ENCODE peak calls at places on chromosome 17, in four cellular contexts. One of them, this sample, is unnamed. For H3K9me1, the result is how much of the 10 kb centered on the place peaks cover.

GRCh38 chr17:39611441-39612112 is 3.9 kb upstream of the NEUROD2 start:
- DNase-seq in IMR-90: no peak
- DNase-seq in endothelial cell of umbilical vein: no peak
- DNase-seq in K562: no peak
- DNase-seq in this sample: no peak

GRCh38 chr17:75764711-75765421 is at the start of gene GALK1:
- DNase-seq in IMR-90: peak
- DNase-seq in endothelial cell of umbilical vein: peak
- DNase-seq in K562: peak
- DNase-seq in this sample: no peak

GRCh38 chr17:72657467-72658317 is 434.8 kb downstream of the SLC39A11 start:
- DNase-seq in IMR-90: peak
- DNase-seq in endothelial cell of umbilical vein: no peak
- DNase-seq in K562: no peak
- DNase-seq in this sample: no peak

GRCh38 chr17:38455288-38455915 is 27.1 kb downstream of the ARHGAP23 start:
- DNase-seq in IMR-90: no peak
- DNase-seq in endothelial cell of umbilical vein: peak
- DNase-seq in K562: no peak
- DNase-seq in this sample: no peak

GRCh38 chr17:75516619-75517276 is 420 bp downstream of the TSEN54 start:
- DNase-seq in IMR-90: no peak
- DNase-seq in endothelial cell of umbilical vein: no peak
- DNase-seq in K562: peak
- DNase-seq in this sample: no peak

GRCh38 chr17:17884281-17885028 is 47.7 kb upstream of the SREBF1 start:
- DNase-seq in IMR-90: no peak
- DNase-seq in endothelial cell of umbilical vein: no peak
- DNase-seq in K562: no peak
- DNase-seq in this sample: no peak

GRCh38 chr17:34562387-34562786 is 17.0 kb upstream of the TMEM132E start:
- DNase-seq in IMR-90: no peak
- DNase-seq in endothelial cell of umbilical vein: no peak
- DNase-seq in K562: peak
- DNase-seq in this sample: no peak

GRCh38 chr17:81445642-81446500 is 50.6 kb downstream of the BAHCC1 start:
- DNase-seq in IMR-90: no peak
- DNase-seq in endothelial cell of umbilical vein: no peak
- DNase-seq in K562: no peak
- DNase-seq in this sample: no peak

GRCh38 chr17:36736201-36737156 is 135.1 kb downstream of the MRM1 start:
- DNase-seq in IMR-90: no peak
- DNase-seq in endothelial cell of umbilical vein: no peak
- DNase-seq in K562: no peak
- DNase-seq in this sample: no peak

GRCh38 chr17:78316867-78317816 is 42.7 kb downstream of the SOCS3 start:
- DNase-seq in IMR-90: peak
- DNase-seq in endothelial cell of umbilical vein: no peak
- DNase-seq in K562: peak
- DNase-seq in this sample: no peak

GRCh38 chr17:38867179-38867994 is 2.5 kb upstream of the LASP1 start:
- DNase-seq in IMR-90: peak
- DNase-seq in endothelial cell of umbilical vein: peak
- DNase-seq in K562: peak
- DNase-seq in this sample: no peak

GRCh38 chr17:67198131-67198530 is 46.9 kb downstream of the HELZ start:
- DNase-seq in IMR-90: no peak
- DNase-seq in endothelial cell of umbilical vein: no peak
- DNase-seq in K562: no peak
- DNase-seq in this sample: no peak

GRCh38 chr17:59853168-59853918 is 39.4 kb downstream of the TUBD1 start:
- DNase-seq in IMR-90: peak
- DNase-seq in endothelial cell of umbilical vein: peak
- DNase-seq in K562: peak
- DNase-seq in this sample: peak

GRCh38 chr17:75774988-75775668 is 9.5 kb upstream of the UNK start:
- DNase-seq in IMR-90: peak
- DNase-seq in endothelial cell of umbilical vein: no peak
- DNase-seq in K562: no peak
- DNase-seq in this sample: no peak

GRCh38 chr17:41527076-41528023 is 758 bp downstream of the KRT19 start:
- DNase-seq in IMR-90: no peak
- DNase-seq in endothelial cell of umbilical vein: no peak
- DNase-seq in K562: peak
- DNase-seq in this sample: no peak

GRCh38 chr17:8611671-8612298 is 18.7 kb downstream of the MYH10 start:
- DNase-seq in IMR-90: peak
- DNase-seq in endothelial cell of umbilical vein: no peak
- DNase-seq in K562: peak
- DNase-seq in this sample: no peak

GRCh38 chr17:57869599-57870282 is 19.9 kb upstream of the MRPS23 start:
- DNase-seq in IMR-90: peak
- DNase-seq in endothelial cell of umbilical vein: no peak
- DNase-seq in K562: no peak
- DNase-seq in this sample: no peak

GRCh38 chr17:61129876-61130275 is 269.8 kb upstream of the TBX2 start:
- DNase-seq in IMR-90: peak
- DNase-seq in endothelial cell of umbilical vein: no peak
- DNase-seq in K562: no peak
- DNase-seq in this sample: no peak

GRCh38 chr17:2693561-2694380 is 17.8 kb downstream of the CLUH start:
- DNase-seq in IMR-90: no peak
- DNase-seq in endothelial cell of umbilical vein: no peak
- DNase-seq in K562: no peak
- DNase-seq in this sample: no peak

GRCh38 chr17:40062347-40063033 is at the start of gene THRA:
- DNase-seq in IMR-90: peak
- DNase-seq in endothelial cell of umbilical vein: no peak
- DNase-seq in K562: peak
- DNase-seq in this sample: no peak

GRCh38 chr17:14779236-14779635 is 478.4 kb downstream of the HS3ST3B1 start:
- DNase-seq in IMR-90: no peak
- DNase-seq in endothelial cell of umbilical vein: no peak
- DNase-seq in K562: no peak
- DNase-seq in this sample: no peak

GRCh38 chr17:8872705-8873426 is 5.4 kb upstream of the PIK3R6 start:
- DNase-seq in IMR-90: no peak
- DNase-seq in endothelial cell of umbilical vein: no peak
- DNase-seq in K562: no peak
- DNase-seq in this sample: no peak

GRCh38 chr17:78717431-78717980 is 64.6 kb downstream of the CYTH1 start:
- DNase-seq in IMR-90: peak
- DNase-seq in endothelial cell of umbilical vein: peak
- DNase-seq in K562: no peak
- DNase-seq in this sample: no peak

GRCh38 chr17:41692722-41693521 is 4.2 kb downstream of the EIF1 start:
- DNase-seq in IMR-90: peak
- DNase-seq in endothelial cell of umbilical vein: no peak
- DNase-seq in K562: no peak
- DNase-seq in this sample: no peak

GRCh38 chr17:55816532-55817272 is 65.9 kb downstream of the PCTP start:
- DNase-seq in IMR-90: no peak
- DNase-seq in endothelial cell of umbilical vein: no peak
- DNase-seq in K562: peak
- DNase-seq in this sample: no peak

GRCh38 chr17:49523706-49524472 is 28.8 kb downstream of the NGFR start:
- DNase-seq in IMR-90: no peak
- DNase-seq in endothelial cell of umbilical vein: no peak
- DNase-seq in K562: no peak
- DNase-seq in this sample: peak

GRCh38 chr17:50107790-50108414 is 12.8 kb downstream of the PDK2 start:
- DNase-seq in IMR-90: peak
- DNase-seq in endothelial cell of umbilical vein: no peak
- DNase-seq in K562: no peak
- DNase-seq in this sample: no peak

GRCh38 chr17:1720856-1721386 is 3.6 kb upstream of the WDR81 start:
- DNase-seq in IMR-90: peak
- DNase-seq in endothelial cell of umbilical vein: peak
- DNase-seq in K562: peak
- DNase-seq in this sample: no peak

GRCh38 chr17:9432121-9432866 is 143.3 kb downstream of the STX8 start:
- DNase-seq in IMR-90: peak
- DNase-seq in endothelial cell of umbilical vein: no peak
- DNase-seq in K562: no peak
- DNase-seq in this sample: no peak

GRCh38 chr17:48429638-48430586 is at the start of gene SKAP1:
- DNase-seq in IMR-90: no peak
- DNase-seq in endothelial cell of umbilical vein: no peak
- DNase-seq in K562: no peak
- DNase-seq in this sample: no peak

DNA sequence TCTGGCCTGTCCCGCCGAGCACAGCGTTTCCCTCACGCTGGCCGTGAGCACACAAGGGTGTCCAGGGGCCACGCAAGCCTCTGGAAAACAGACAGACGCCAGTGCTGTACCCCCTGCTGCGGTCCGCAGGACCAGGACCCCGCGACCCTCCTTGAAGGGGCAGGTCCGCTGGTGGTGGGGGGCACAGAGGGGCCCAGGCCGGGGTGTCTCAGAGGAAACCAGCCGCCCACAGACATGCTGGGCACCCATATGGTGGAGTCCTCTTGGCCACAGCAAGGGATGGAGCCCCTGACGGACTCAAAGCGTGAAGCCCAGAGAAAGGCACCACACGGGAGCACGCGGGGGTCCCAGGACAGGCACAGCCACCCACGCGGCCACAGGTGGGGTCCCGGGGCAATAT is 34.4 kb downstream of the METRNL start:
- DNase-seq in IMR-90: no peak
- DNase-seq in endothelial cell of umbilical vein: no peak
- DNase-seq in K562: no peak
- DNase-seq in this sample: no peak
- H3K9me1 ChIP-seq in IMR-90: under half
- H3K9me1 ChIP-seq in endothelial cell of umbilical vein: under half
- H3K9me1 ChIP-seq in K562: under half
- H3K9me1 ChIP-seq in this sample: under half

DNA sequence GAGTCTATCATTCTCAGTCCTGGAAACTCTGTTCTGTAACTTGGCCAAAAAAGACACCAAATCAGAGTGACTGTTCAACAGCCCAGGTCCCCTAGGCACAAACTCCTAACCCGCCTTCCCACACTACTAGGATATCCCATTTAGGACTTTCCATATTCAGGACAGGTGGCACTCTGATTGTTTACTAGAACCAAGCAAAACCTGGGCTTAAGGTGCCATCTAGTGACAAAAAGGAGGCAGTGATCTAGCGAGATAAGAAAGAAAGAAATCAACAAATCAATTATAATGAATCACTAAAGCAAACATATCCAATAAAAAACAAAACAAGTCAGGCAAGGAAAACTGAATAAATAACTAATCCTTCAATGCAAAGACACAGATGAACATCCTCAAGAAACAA is 203.9 kb downstream of the CEP112 start:
- DNase-seq in IMR-90: peak
- DNase-seq in endothelial cell of umbilical vein: peak
- DNase-seq in K562: peak
- DNase-seq in this sample: no peak
- H3K4me2 ChIP-seq in IMR-90: no peak
- H3K4me2 ChIP-seq in endothelial cell of umbilical vein: no peak
- H3K4me2 ChIP-seq in K562: no peak
- H3K4me2 ChIP-seq in this sample: no peak

GRCh38 chr17:35618628-35619027 is 31.5 kb downstream of the AP2B1 start:
- DNase-seq in IMR-90: no peak
- DNase-seq in endothelial cell of umbilical vein: no peak
- DNase-seq in K562: no peak
- DNase-seq in this sample: no peak

GRCh38 chr17:35612924-35613521 is 25.9 kb downstream of the AP2B1 start:
- DNase-seq in IMR-90: peak
- DNase-seq in endothelial cell of umbilical vein: peak
- DNase-seq in K562: peak
- DNase-seq in this sample: no peak

GRCh38 chr17:35617505-35617904 is 30.4 kb downstream of the AP2B1 start:
- DNase-seq in IMR-90: no peak
- DNase-seq in endothelial cell of umbilical vein: peak
- DNase-seq in K562: no peak
- DNase-seq in this sample: no peak

GRCh38 chr17:35616506-35616905 is 29.4 kb downstream of the AP2B1 start:
- DNase-seq in IMR-90: no peak
- DNase-seq in endothelial cell of umbilical vein: no peak
- DNase-seq in K562: no peak
- DNase-seq in this sample: no peak

DNA sequence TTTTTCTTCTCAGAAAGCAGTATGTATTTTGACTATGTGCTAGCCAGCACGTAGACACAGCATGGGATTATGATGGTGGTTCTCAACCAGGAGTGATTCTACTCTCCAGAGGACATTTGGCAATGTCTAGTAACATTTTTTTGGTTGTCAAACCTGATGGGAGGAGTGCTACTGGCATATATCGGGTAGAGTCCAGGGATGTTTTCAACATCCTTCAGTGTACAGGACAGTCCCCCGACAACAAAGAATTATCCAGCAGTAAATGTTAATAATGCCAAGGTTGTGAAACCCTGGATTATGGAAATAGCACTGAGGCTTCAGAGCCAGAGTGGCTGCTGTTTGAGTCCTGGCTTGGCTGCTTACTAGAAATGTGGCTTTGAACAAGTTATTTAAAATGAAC is 27.7 kb downstream of the AP2B1 start:
- DNase-seq in IMR-90: no peak
- DNase-seq in endothelial cell of umbilical vein: no peak
- DNase-seq in K562: no peak
- DNase-seq in this sample: no peak
- H3K27ac ChIP-seq in IMR-90: no peak
- H3K27ac ChIP-seq in endothelial cell of umbilical vein: no peak
- H3K27ac ChIP-seq in K562: no peak
- H3K27ac ChIP-seq in this sample: no peak

GRCh38 chr17:54373970-54374369 is 526.7 kb upstream of the TOM1L1 start:
- DNase-seq in IMR-90: no peak
- DNase-seq in endothelial cell of umbilical vein: no peak
- DNase-seq in K562: no peak
- DNase-seq in this sample: no peak
- H3K9me1 ChIP-seq in IMR-90: under half
- H3K9me1 ChIP-seq in endothelial cell of umbilical vein: under half
- H3K9me1 ChIP-seq in K562: under half
- H3K9me1 ChIP-seq in this sample: under half

This sample was measured in keratinocyte.